ENCODE peak calls at places on chromosome X, in four cellular contexts. One of them, this sample, is unnamed.

GRCh38 chrX:7112071-7112470 is 35.4 kb upstream of the STS start:
- DNase-seq in mammary epithelial cell: no peak
- DNase-seq in body of pancreas: no peak
- DNase-seq in brain microvascular endothelial cell: no peak
- DNase-seq in this sample: no peak

GRCh38 chrX:69507500-69507789 is 3.3 kb downstream of the NALF2 start:
- DNase-seq in mammary epithelial cell: no peak
- DNase-seq in body of pancreas: no peak
- DNase-seq in brain microvascular endothelial cell: no peak
- DNase-seq in this sample: no peak

GRCh38 chrX:274904-275475 is 6.2 kb upstream of the PLCXD1 start:
- DNase-seq in mammary epithelial cell: no peak
- DNase-seq in body of pancreas: no peak
- DNase-seq in brain microvascular endothelial cell: no peak
- DNase-seq in this sample: no peak

GRCh38 chrX:112642349-112642748 is 37.4 kb downstream of the LHFPL1 start:
- DNase-seq in mammary epithelial cell: peak; percentile 43
- DNase-seq in body of pancreas: peak; percentile 36
- DNase-seq in brain microvascular endothelial cell: peak; percentile 55
- DNase-seq in this sample: peak; percentile 50

GRCh38 chrX:55919367-55920221 is 202.0 kb downstream of the RRAGB start:
- DNase-seq in mammary epithelial cell: peak; percentile 1
- DNase-seq in body of pancreas: no peak
- DNase-seq in brain microvascular endothelial cell: no peak
- DNase-seq in this sample: peak; percentile 82

GRCh38 chrX:110317079-110317819 is 636 bp downstream of the AMMECR1 start:
- DNase-seq in mammary epithelial cell: no peak
- DNase-seq in body of pancreas: peak; percentile 24
- DNase-seq in brain microvascular endothelial cell: no peak
- DNase-seq in this sample: peak; percentile 55

GRCh38 chrX:55522577-55523254 is 33.1 kb upstream of the USP51 start:
- DNase-seq in mammary epithelial cell: no peak
- DNase-seq in body of pancreas: no peak
- DNase-seq in brain microvascular endothelial cell: no peak
- DNase-seq in this sample: no peak

GRCh38 chrX:38081926-38082708 is 75.8 kb downstream of the SYTL5 start:
- DNase-seq in mammary epithelial cell: no peak
- DNase-seq in body of pancreas: no peak
- DNase-seq in brain microvascular endothelial cell: no peak
- DNase-seq in this sample: no peak

GRCh38 chrX:35340451-35340850 is 397.9 kb downstream of the FAM47B start:
- DNase-seq in mammary epithelial cell: peak; percentile 11
- DNase-seq in body of pancreas: no peak
- DNase-seq in brain microvascular endothelial cell: no peak
- DNase-seq in this sample: no peak

GRCh38 chrX:110409925-110410324 is 51.3 kb downstream of the RTL9 start:
- DNase-seq in mammary epithelial cell: peak; percentile 85
- DNase-seq in body of pancreas: no peak
- DNase-seq in brain microvascular endothelial cell: peak; percentile 61
- DNase-seq in this sample: no peak

GRCh38 chrX:53939127-53939526 is 105.1 kb downstream of the PHF8 start:
- DNase-seq in mammary epithelial cell: no peak
- DNase-seq in body of pancreas: no peak
- DNase-seq in brain microvascular endothelial cell: no peak
- DNase-seq in this sample: no peak

GRCh38 chrX:69077895-69078455 is 87.3 kb downstream of the PJA1 start:
- DNase-seq in mammary epithelial cell: no peak
- DNase-seq in body of pancreas: no peak
- DNase-seq in brain microvascular endothelial cell: no peak
- DNase-seq in this sample: no peak

GRCh38 chrX:153446950-153447580 is 1.2 kb upstream of the TREX2 start:
- DNase-seq in mammary epithelial cell: no peak
- DNase-seq in body of pancreas: no peak
- DNase-seq in brain microvascular endothelial cell: no peak
- DNase-seq in this sample: no peak

GRCh38 chrX:1449581-1450149 is 3.0 kb downstream of the ASMTL start:
- DNase-seq in mammary epithelial cell: no peak
- DNase-seq in body of pancreas: no peak
- DNase-seq in brain microvascular endothelial cell: no peak
- DNase-seq in this sample: no peak

GRCh38 chrX:100368167-100368566 is 41.9 kb downstream of the PCDH19 start:
- DNase-seq in mammary epithelial cell: peak; percentile 16
- DNase-seq in body of pancreas: no peak
- DNase-seq in brain microvascular endothelial cell: no peak
- DNase-seq in this sample: no peak

GRCh38 chrX:153724252-153725038 is at the start of the genes ABCD1 and BCAP31:
- DNase-seq in mammary epithelial cell: peak; percentile 84
- DNase-seq in body of pancreas: peak; percentile 89
- DNase-seq in brain microvascular endothelial cell: peak; percentile 62
- DNase-seq in this sample: peak; percentile 93

GRCh38 chrX:154373340-154374306 is 811 bp downstream of the FLNA start:
- DNase-seq in mammary epithelial cell: peak; percentile 81
- DNase-seq in body of pancreas: peak; percentile 80
- DNase-seq in brain microvascular endothelial cell: peak; percentile 74
- DNase-seq in this sample: no peak

GRCh38 chrX:23908219-23909003 is 605 bp downstream of the CXorf58 start:
- DNase-seq in mammary epithelial cell: no peak
- DNase-seq in body of pancreas: peak; percentile 20
- DNase-seq in brain microvascular endothelial cell: no peak
- DNase-seq in this sample: no peak

GRCh38 chrX:86263526-86263925 is 115.3 kb downstream of the DACH2 start:
- DNase-seq in mammary epithelial cell: no peak
- DNase-seq in body of pancreas: no peak
- DNase-seq in brain microvascular endothelial cell: no peak
- DNase-seq in this sample: no peak

GRCh38 chrX:72045552-72046277 is 86.0 kb downstream of the RTL5 start:
- DNase-seq in mammary epithelial cell: peak; percentile 62
- DNase-seq in body of pancreas: no peak
- DNase-seq in brain microvascular endothelial cell: no peak
- DNase-seq in this sample: no peak

DNA sequence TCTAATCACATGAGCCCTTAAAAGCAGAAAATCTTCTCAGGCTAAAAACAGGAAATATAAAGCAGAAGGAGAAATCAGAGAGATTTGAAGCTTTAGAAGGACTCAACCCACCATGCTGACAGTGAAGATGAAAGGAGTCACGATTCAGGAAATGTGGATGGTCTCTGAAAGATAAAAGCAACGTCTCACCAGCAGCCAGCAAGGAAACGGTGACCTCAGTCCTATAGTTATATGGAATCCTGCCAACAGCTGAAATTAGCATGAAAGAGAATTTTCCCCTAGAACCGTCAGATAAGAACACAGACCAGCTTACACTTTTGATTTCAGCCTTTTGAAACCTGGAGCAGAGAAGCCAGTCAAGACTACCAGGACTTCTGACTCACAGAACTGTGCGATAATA is 715.7 kb upstream of the HTR2C start:
- DNase-seq in mammary epithelial cell: no peak
- DNase-seq in body of pancreas: no peak
- DNase-seq in brain microvascular endothelial cell: no peak
- DNase-seq in this sample: no peak
- H3K4me3 ChIP-seq in mammary epithelial cell: no peak overlapping the region
- H3K4me3 ChIP-seq in body of pancreas: no peak overlapping the region
- H3K4me3 ChIP-seq in brain microvascular endothelial cell: no peak overlapping the region
- H3K4me3 ChIP-seq in this sample: no peak overlapping the region

DNA sequence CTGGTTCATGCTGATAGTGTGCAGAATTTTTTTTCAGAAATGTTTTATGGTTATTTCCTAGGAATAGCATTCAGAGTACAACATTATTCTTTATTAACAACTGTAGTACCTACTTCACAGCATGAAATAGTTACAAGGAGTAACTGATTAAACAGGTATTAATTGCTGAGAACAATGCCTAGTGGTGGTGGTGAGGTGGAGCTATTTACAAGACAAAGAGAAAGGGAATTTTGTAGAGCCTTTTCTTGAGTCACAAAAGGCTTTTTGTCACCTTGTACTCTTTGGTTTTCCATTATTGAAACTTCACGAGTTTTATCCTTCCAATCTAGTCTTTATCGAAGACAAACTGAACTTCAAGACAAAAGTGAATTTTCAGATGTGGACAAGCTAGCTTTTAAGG is 27.5 kb downstream of the OFD1 start:
- DNase-seq in mammary epithelial cell: no peak
- DNase-seq in body of pancreas: no peak
- DNase-seq in brain microvascular endothelial cell: no peak
- DNase-seq in this sample: no peak
- TF ChIP-seq CTCF in mammary epithelial cell: no peak
- TF ChIP-seq CTCF in body of pancreas: no peak
- TF ChIP-seq CTCF in brain microvascular endothelial cell: no peak
- TF ChIP-seq CTCF in this sample: no peak

GRCh38 chrX:11481035-11481434 is 184.7 kb downstream of the ARHGAP6 start:
- DNase-seq in mammary epithelial cell: no peak
- DNase-seq in body of pancreas: no peak
- DNase-seq in brain microvascular endothelial cell: no peak
- DNase-seq in this sample: no peak

GRCh38 chrX:11484290-11484689 is 181.4 kb downstream of the ARHGAP6 start:
- DNase-seq in mammary epithelial cell: no peak
- DNase-seq in body of pancreas: no peak
- DNase-seq in brain microvascular endothelial cell: no peak
- DNase-seq in this sample: no peak

GRCh38 chrX:11478036-11478435 is 184.8 kb downstream of the AMELX start:
- DNase-seq in mammary epithelial cell: no peak
- DNase-seq in body of pancreas: no peak
- DNase-seq in brain microvascular endothelial cell: no peak
- DNase-seq in this sample: no peak

GRCh38 chrX:11478971-11479370 is 185.8 kb downstream of the AMELX start:
- DNase-seq in mammary epithelial cell: no peak
- DNase-seq in body of pancreas: no peak
- DNase-seq in brain microvascular endothelial cell: no peak
- DNase-seq in this sample: no peak

GRCh38 chrX:11480626-11481025 is 185.1 kb downstream of the ARHGAP6 start:
- DNase-seq in mammary epithelial cell: no peak
- DNase-seq in body of pancreas: no peak
- DNase-seq in brain microvascular endothelial cell: peak; percentile 67
- DNase-seq in this sample: no peak
- H3K4me3 ChIP-seq in mammary epithelial cell: no peak overlapping the region
- H3K4me3 ChIP-seq in body of pancreas: no peak overlapping the region
- H3K4me3 ChIP-seq in brain microvascular endothelial cell: no peak overlapping the region
- H3K4me3 ChIP-seq in this sample: no peak overlapping the region

DNA sequence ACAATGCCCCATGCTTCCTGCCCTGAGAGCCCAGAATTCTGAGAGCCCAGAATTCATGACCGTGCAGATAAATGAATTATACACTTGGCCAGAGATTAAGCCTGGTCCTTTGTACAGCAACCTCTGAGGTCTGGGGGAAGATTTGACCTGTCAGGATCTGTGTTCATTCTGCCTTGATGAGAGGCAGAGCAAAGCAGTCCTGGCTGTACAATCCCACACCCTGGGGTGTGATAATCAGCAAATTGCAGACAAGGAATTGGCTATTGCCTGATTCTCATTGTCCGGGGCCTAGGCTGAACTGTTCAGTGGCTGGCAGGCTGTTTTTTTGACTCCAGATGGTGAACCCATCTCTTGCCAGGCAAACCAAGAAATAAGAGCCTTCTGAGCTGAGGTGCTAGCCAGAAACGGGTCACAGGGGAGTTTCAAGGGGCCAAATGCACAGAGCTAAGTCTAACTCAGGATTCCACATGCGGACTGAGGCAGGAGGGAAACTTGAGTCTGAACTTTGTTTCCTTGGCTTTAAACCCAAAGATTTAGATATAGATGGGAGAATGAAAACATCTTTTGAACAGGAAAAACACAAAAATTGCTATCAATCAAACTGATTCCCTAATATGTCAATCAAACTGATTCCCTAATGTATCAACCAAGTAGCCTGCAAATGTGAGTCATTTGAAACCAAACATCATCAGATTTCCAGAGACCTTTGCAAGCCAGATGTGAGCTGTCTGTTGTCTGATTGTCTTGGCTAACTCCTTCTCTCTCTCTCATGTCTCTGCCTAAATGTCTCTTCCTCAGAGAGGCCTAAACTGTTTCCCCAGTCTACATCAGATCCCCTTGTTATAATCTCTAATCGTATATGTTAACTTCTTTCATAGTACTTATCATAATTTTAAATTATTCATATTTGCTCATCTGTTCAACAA is 159.3 kb downstream of the ATG4A start:
- DNase-seq in mammary epithelial cell: no peak
- DNase-seq in body of pancreas: no peak
- DNase-seq in brain microvascular endothelial cell: no peak
- DNase-seq in this sample: no peak
- TF ChIP-seq CTCF in mammary epithelial cell: no peak
- TF ChIP-seq CTCF in body of pancreas: no peak
- TF ChIP-seq CTCF in brain microvascular endothelial cell: no peak
- TF ChIP-seq CTCF in this sample: no peak

DNA sequence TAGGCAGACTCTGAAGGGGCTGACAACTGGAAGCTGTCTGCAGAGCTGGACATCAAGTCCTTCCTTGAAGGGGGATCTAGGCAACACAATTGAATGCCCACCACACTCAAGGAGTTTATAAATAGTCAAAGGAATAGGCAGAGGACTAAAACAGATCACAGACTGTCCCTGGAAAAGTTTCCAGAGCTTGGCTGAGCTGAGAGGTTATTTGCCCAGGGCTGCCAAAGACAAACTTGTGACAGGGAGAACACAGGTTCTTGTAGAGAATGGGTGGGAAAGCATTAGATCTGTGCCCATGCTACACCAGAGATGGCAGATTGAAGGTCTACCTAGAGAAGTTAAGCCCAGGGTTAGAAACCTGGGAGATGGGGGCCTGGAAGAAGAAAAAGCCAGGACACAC is 344.6 kb downstream of the MID1IP1 start:
- DNase-seq in mammary epithelial cell: no peak
- DNase-seq in body of pancreas: no peak
- DNase-seq in brain microvascular endothelial cell: no peak
- DNase-seq in this sample: no peak
- H3K4me3 ChIP-seq in mammary epithelial cell: no peak overlapping the region
- H3K4me3 ChIP-seq in body of pancreas: no peak overlapping the region
- H3K4me3 ChIP-seq in brain microvascular endothelial cell: no peak overlapping the region
- H3K4me3 ChIP-seq in this sample: no peak overlapping the region

This sample was measured in GM06990.